ENCODE peak calls at places on chromosome 12, in seven cellular contexts. L, G, D, O, X, W and U are unnamed samples.
A peak's percentile ranks its signal among the peaks of the same experiment; 100 is the strongest.

GRCh38 chr12:67911293-67911637 is 78.0 kb upstream of the IFNG-AS1 start:
- DNase-seq in O (no peak), D (no peak), G (no peak), L (no peak), X (no peak), W (no peak), U (no peak)

GRCh38 chr12:49748306-49748705 is 6.9 kb downstream of the TMBIM6 start:
- DNase-seq in G (no peak), O (no peak), X (no peak), L (no peak), D (no peak), W (no peak), U (peak; percentile 51)

GRCh38 chr12:82440885-82441284 is 82.6 kb downstream of the METTL25 start:
- DNase-seq in D (no peak), X (no peak), W (no peak), G (no peak), L (no peak), O (no peak), U (no peak)

GRCh38 chr12:84840356-84840755 is 72.2 kb downstream of the SLC6A15 start:
- DNase-seq in X (no peak), D (no peak), G (no peak), L (no peak), W (no peak), O (no peak), U (no peak)

GRCh38 chr12:67364228-67364627 is 95.1 kb downstream of the CAND1 start:
- DNase-seq in O (no peak), X (peak; percentile 49), L (no peak), D (no peak), G (no peak), W (no peak), U (no peak)

GRCh38 chr12:53217049-53217929 is 10.2 kb upstream of the ITGB7 start:
- DNase-seq in W (peak; percentile 71), D (peak; percentile 45), L (no peak), O (no peak), G (no peak), X (peak; percentile 61), U (no peak)

GRCh38 chr12:63838411-63838810 is 6.1 kb upstream of the SRGAP1 start:
- DNase-seq in X (no peak), G (no peak), O (no peak), L (no peak), W (no peak), D (no peak), U (no peak)

GRCh38 chr12:116370886-116371580 is 93.5 kb upstream of the MED13L start:
- DNase-seq in G (no peak), L (no peak), O (no peak), D (peak; percentile 39), W (no peak), X (no peak), U (no peak)

GRCh38 chr12:110365743-110366473 is 37.6 kb downstream of the ANAPC7 start:
- DNase-seq in L (no peak), X (no peak), W (no peak), G (no peak), D (no peak), O (no peak), U (no peak)

GRCh38 chr12:96466939-96467751 is 22.2 kb upstream of the CFAP54 start:
- DNase-seq in X (peak; percentile 64), W (no peak), D (no peak), O (no peak), G (no peak), L (no peak), U (no peak)

GRCh38 chr12:11862794-11863193 is 207.9 kb upstream of the BCL2L14 start:
- DNase-seq in X (peak; percentile 82), L (no peak), W (no peak), O (no peak), D (peak; percentile 80), G (no peak), U (peak; percentile 79)

GRCh38 chr12:132593071-132593470 is 17.3 kb downstream of the LRCOL1 start:
- DNase-seq in X (no peak), W (no peak), D (no peak), L (no peak), O (no peak), G (no peak), U (no peak)

GRCh38 chr12:49334681-49335080 is 2.3 kb downstream of the C1QL4 start:
- DNase-seq in O (no peak), D (no peak), G (no peak), W (no peak), L (no peak), X (no peak), U (no peak)

GRCh38 chr12:51393676-51394545 is 2.7 kb upstream of the GALNT6 start:
- DNase-seq in D (peak; percentile 90), W (no peak), X (peak; percentile 93), L (peak; percentile 30), G (no peak), O (peak; percentile 31), U (peak; percentile 48)

GRCh38 chr12:18363321-18363720 is 102.0 kb downstream of the PIK3C2G start:
- DNase-seq in O (no peak), D (no peak), G (no peak), L (no peak), X (no peak), W (no peak), U (no peak)

GRCh38 chr12:113800201-113800600 is 165.9 kb downstream of the RBM19 start:
- DNase-seq in L (no peak), G (no peak), D (no peak), W (no peak), O (no peak), X (no peak), U (no peak)

GRCh38 chr12:116919706-116920485 is 9.1 kb downstream of the FBXW8 start:
- DNase-seq in O (no peak), D (no peak), X (no peak), W (no peak), G (no peak), L (no peak), U (peak; percentile 13)

GRCh38 chr12:52403561-52403960 is 2.6 kb downstream of the KRT82 start:
- DNase-seq in W (no peak), X (no peak), L (no peak), D (no peak), O (no peak), G (no peak), U (no peak)

GRCh38 chr12:113040722-113041168 is 15.8 kb upstream of the DTX1 start:
- DNase-seq in W (peak; percentile 77), O (no peak), G (no peak), L (no peak), X (peak; percentile 94), D (peak; percentile 65), U (peak; percentile 67)

GRCh38 chr12:123223241-123223668 is 9.7 kb downstream of the MPHOSPH9 start:
- DNase-seq in G (no peak), W (no peak), D (no peak), L (peak; percentile 30), X (no peak), O (peak; percentile 70), U (no peak)

GRCh38 chr12:122523846-122524718 is 2.7 kb downstream of the RSRC2 start:
- DNase-seq in D (no peak), G (no peak), X (no peak), O (no peak), W (no peak), L (no peak), U (no peak)

GRCh38 chr12:57621497-57622292 is 10.5 kb downstream of the ARHGEF25 start:
- DNase-seq in O (peak; percentile 59), W (peak; percentile 80), X (no peak), G (peak; percentile 86), L (peak; percentile 66), D (peak; percentile 70), U (peak; percentile 51)

GRCh38 chr12:132899033-132899432 is 11.6 kb upstream of the CHFR start:
- DNase-seq in W (no peak), G (no peak), X (no peak), D (no peak), L (no peak), O (no peak), U (no peak)

GRCh38 chr12:47804177-47804576 is 15.5 kb downstream of the HDAC7 start:
- DNase-seq in G (no peak), X (no peak), D (no peak), W (no peak), O (no peak), L (no peak), U (no peak)

GRCh38 chr12:6605425-6606330 is 1.5 kb downstream of the CHD4 start:
- DNase-seq in O (peak; percentile 77), X (peak; percentile 45), W (no peak), L (no peak), D (peak; percentile 25), G (no peak), U (peak; percentile 68)

GRCh38 chr12:27123642-27124041 is 41.3 kb upstream of the C12orf71 start:
- DNase-seq in G (no peak), D (no peak), L (no peak), W (no peak), O (peak; percentile 7), X (peak; percentile 25), U (peak; percentile 51)

GRCh38 chr12:1805441-1806081 is 14.8 kb upstream of the LRTM2 start:
- DNase-seq in L (no peak), X (no peak), G (no peak), D (no peak), W (peak; percentile 44), O (no peak), U (no peak)

GRCh38 chr12:79559591-79559990 is 131.2 kb downstream of the PAWR start:
- DNase-seq in L (no peak), W (no peak), X (no peak), G (no peak), D (no peak), O (no peak), U (no peak)

GRCh38 chr12:116601524-116601923 is 42.3 kb downstream of the MAP1LC3B2 start:
- DNase-seq in W (no peak), D (no peak), G (no peak), L (no peak), X (peak; percentile 87), O (no peak), U (peak; percentile 40)

GRCh38 chr12:25194211-25194610 is 749 bp downstream of the DNAI7 start:
- DNase-seq in X (peak; percentile 11), W (no peak), D (no peak), L (no peak), G (no peak), O (peak; percentile 33), U (no peak)

GRCh38 chr12:62562892-62563291 is 96.3 kb downstream of the MON2 start:
- DNase-seq in X (no peak), L (no peak), D (no peak), O (no peak), G (no peak), W (no peak), U (no peak)

GRCh38 chr12:4140607-4141301 is 132.8 kb upstream of the CCND2 start:
- DNase-seq in O (no peak), D (no peak), W (no peak), X (no peak), G (no peak), L (no peak), U (no peak)

GRCh38 chr12:95215925-95216324 is 1.3 kb downstream of the FGD6 start:
- DNase-seq in W (no peak), O (no peak), G (no peak), L (no peak), D (no peak), X (peak; percentile 53), U (peak; percentile 25)

GRCh38 chr12:52636592-52637258 is 15.3 kb downstream of the KRT2 start:
- DNase-seq in X (no peak), O (no peak), D (no peak), L (no peak), W (no peak), G (no peak), U (no peak)

GRCh38 chr12:108622425-108622824 is 11.3 kb downstream of the SELPLG start:
- DNase-seq in D (peak; percentile 47), G (no peak), L (no peak), O (no peak), X (peak; percentile 51), W (no peak), U (peak; percentile 18)